ENCODE peak calls at places on chromosomes 7 and 10, in four cellular contexts. One of them, this sample, is unnamed.

GRCh38 chr10:4830546-4830945 is 4.5 kb downstream of the AKR1E2 start:
- DNase-seq in GM06990: no peak
- DNase-seq in AG10803: no peak
- DNase-seq in lower lobe of right lung: no peak
- DNase-seq in this sample: no peak

GRCh38 chr7:110204527-110204926 is 886.4 kb upstream of the LRRN3 start:
- DNase-seq in GM06990: no peak
- DNase-seq in lower lobe of right lung: no peak
- DNase-seq in AG10803: no peak
- DNase-seq in this sample: peak; percentile 0

GRCh38 chr10:126215767-126216166 is 172.5 kb downstream of the ADAM12 start:
- DNase-seq in lower lobe of right lung: no peak
- DNase-seq in AG10803: peak; percentile 62
- DNase-seq in GM06990: no peak
- DNase-seq in this sample: peak; percentile 15

GRCh38 chr7:66152538-66153191 is 38.0 kb downstream of the CRCP start:
- DNase-seq in lower lobe of right lung: no peak
- DNase-seq in GM06990: no peak
- DNase-seq in AG10803: peak; percentile 48
- DNase-seq in this sample: no peak

GRCh38 chr7:148079681-148080080 is 510.9 kb upstream of the C7orf33 start:
- DNase-seq in AG10803: no peak
- DNase-seq in GM06990: no peak
- DNase-seq in lower lobe of right lung: no peak
- DNase-seq in this sample: no peak

GRCh38 chr10:46220187-46220586 is 66.6 kb upstream of the ANTXRL start:
- DNase-seq in GM06990: no peak
- DNase-seq in lower lobe of right lung: no peak
- DNase-seq in AG10803: no peak
- DNase-seq in this sample: no peak

GRCh38 chr7:80699656-80700318 is 61.3 kb downstream of the CD36 start:
- DNase-seq in lower lobe of right lung: no peak
- DNase-seq in GM06990: no peak
- DNase-seq in AG10803: no peak
- DNase-seq in this sample: peak; percentile 53

GRCh38 chr10:111551001-111551400 is 474.2 kb downstream of the ADRA2A start:
- DNase-seq in lower lobe of right lung: no peak
- DNase-seq in GM06990: no peak
- DNase-seq in AG10803: peak; percentile 71
- DNase-seq in this sample: no peak

GRCh38 chr10:106424076-106424475 is 740.4 kb downstream of the SORCS1 start:
- DNase-seq in lower lobe of right lung: no peak
- DNase-seq in AG10803: peak; percentile 96
- DNase-seq in GM06990: no peak
- DNase-seq in this sample: peak; percentile 92

GRCh38 chr10:24196426-24197039 is 12.4 kb upstream of the KIAA1217 start:
- DNase-seq in AG10803: peak; percentile 58
- DNase-seq in lower lobe of right lung: peak; percentile 70
- DNase-seq in GM06990: peak; percentile 7
- DNase-seq in this sample: peak; percentile 31

GRCh38 chr10:102523250-102524029 is 19.7 kb downstream of the SUFU start:
- DNase-seq in GM06990: no peak
- DNase-seq in lower lobe of right lung: no peak
- DNase-seq in AG10803: peak; percentile 64
- DNase-seq in this sample: peak; percentile 67

GRCh38 chr10:96666738-96667137 is 53.6 kb downstream of the PIK3AP1 start:
- DNase-seq in GM06990: no peak
- DNase-seq in AG10803: no peak
- DNase-seq in lower lobe of right lung: no peak
- DNase-seq in this sample: no peak

GRCh38 chr7:137325927-137326326 is 17.6 kb downstream of the PTN start:
- DNase-seq in lower lobe of right lung: no peak
- DNase-seq in AG10803: no peak
- DNase-seq in GM06990: no peak
- DNase-seq in this sample: peak; percentile 57

GRCh38 chr7:106652092-106652491 is 8.9 kb downstream of the CCDC71L start:
- DNase-seq in lower lobe of right lung: no peak
- DNase-seq in AG10803: no peak
- DNase-seq in GM06990: no peak
- DNase-seq in this sample: no peak

GRCh38 chr7:26198133-26198780 is 2.3 kb downstream of the HNRNPA2B1 start:
- DNase-seq in AG10803: peak; percentile 37
- DNase-seq in lower lobe of right lung: no peak
- DNase-seq in GM06990: no peak
- DNase-seq in this sample: no peak

GRCh38 chr7:48130658-48131108 is 40.6 kb upstream of the ABCA13 start:
- DNase-seq in GM06990: peak; percentile 28
- DNase-seq in AG10803: peak; percentile 80
- DNase-seq in lower lobe of right lung: no peak
- DNase-seq in this sample: no peak

GRCh38 chr7:70520604-70521003 is 611.3 kb upstream of the GALNT17 start:
- DNase-seq in AG10803: peak; percentile 57
- DNase-seq in lower lobe of right lung: no peak
- DNase-seq in GM06990: no peak
- DNase-seq in this sample: no peak

GRCh38 chr10:60305394-60305892 is 84.2 kb downstream of the ANK3 start:
- DNase-seq in lower lobe of right lung: no peak
- DNase-seq in AG10803: no peak
- DNase-seq in GM06990: no peak
- DNase-seq in this sample: peak; percentile 57

GRCh38 chr7:25025218-25025671 is 45.3 kb upstream of the OSBPL3 start:
- DNase-seq in lower lobe of right lung: no peak
- DNase-seq in GM06990: no peak
- DNase-seq in AG10803: peak; percentile 87
- DNase-seq in this sample: peak; percentile 90

GRCh38 chr7:137832382-137832781 is 14.4 kb downstream of the DGKI start:
- DNase-seq in lower lobe of right lung: no peak
- DNase-seq in GM06990: no peak
- DNase-seq in AG10803: no peak
- DNase-seq in this sample: no peak

GRCh38 chr7:36391436-36392198 is 2.0 kb downstream of the ANLN start:
- DNase-seq in lower lobe of right lung: no peak
- DNase-seq in GM06990: peak; percentile 30
- DNase-seq in AG10803: no peak
- DNase-seq in this sample: no peak

GRCh38 chr10:44967596-44967995 is 8.0 kb downstream of the RASSF4 start:
- DNase-seq in GM06990: no peak
- DNase-seq in AG10803: no peak
- DNase-seq in lower lobe of right lung: no peak
- DNase-seq in this sample: no peak

GRCh38 chr7:134804351-134804750 is 24.9 kb downstream of the CALD1 start:
- DNase-seq in AG10803: peak; percentile 64
- DNase-seq in GM06990: no peak
- DNase-seq in lower lobe of right lung: no peak
- DNase-seq in this sample: peak; percentile 71

GRCh38 chr7:123871998-123872867 is 27.3 kb downstream of the HYAL4 start:
- DNase-seq in lower lobe of right lung: no peak
- DNase-seq in AG10803: peak; percentile 28
- DNase-seq in GM06990: no peak
- DNase-seq in this sample: peak; percentile 23

GRCh38 chr7:134777908-134778580 is 1.4 kb upstream of the CALD1 start:
- DNase-seq in AG10803: peak; percentile 69
- DNase-seq in GM06990: no peak
- DNase-seq in lower lobe of right lung: no peak
- DNase-seq in this sample: peak; percentile 51

GRCh38 chr7:29091722-29092121 is 54.6 kb downstream of the CPVL start:
- DNase-seq in GM06990: peak; percentile 45
- DNase-seq in AG10803: no peak
- DNase-seq in lower lobe of right lung: no peak
- DNase-seq in this sample: peak; percentile 32

GRCh38 chr10:123348721-123349120 is 194.5 kb downstream of the BUB3 start:
- DNase-seq in AG10803: no peak
- DNase-seq in GM06990: no peak
- DNase-seq in lower lobe of right lung: no peak
- DNase-seq in this sample: no peak

GRCh38 chr7:25619963-25620799 is 391.9 kb upstream of the NPVF start:
- DNase-seq in lower lobe of right lung: no peak
- DNase-seq in AG10803: no peak
- DNase-seq in GM06990: no peak
- DNase-seq in this sample: no peak

GRCh38 chr7:108000875-108001758 is 1.8 kb downstream of the LAMB1 start:
- DNase-seq in lower lobe of right lung: peak; percentile 51
- DNase-seq in AG10803: no peak
- DNase-seq in GM06990: no peak
- DNase-seq in this sample: peak; percentile 63

GRCh38 chr10:131047501-131047900 is 264.0 kb downstream of the TCERG1L start:
- DNase-seq in lower lobe of right lung: no peak
- DNase-seq in GM06990: no peak
- DNase-seq in AG10803: no peak
- DNase-seq in this sample: no peak

GRCh38 chr10:101974091-101974799 is 81.7 kb downstream of the ARMH3 start:
- DNase-seq in lower lobe of right lung: no peak
- DNase-seq in AG10803: peak; percentile 30
- DNase-seq in GM06990: no peak
- DNase-seq in this sample: peak; percentile 23

GRCh38 chr10:12790270-12790669 is 211.2 kb downstream of the CCDC3 start:
- DNase-seq in GM06990: no peak
- DNase-seq in lower lobe of right lung: no peak
- DNase-seq in AG10803: no peak
- DNase-seq in this sample: no peak

GRCh38 chr7:140260338-140260737 is 83.6 kb upstream of the KDM7A start:
- DNase-seq in GM06990: no peak
- DNase-seq in AG10803: no peak
- DNase-seq in lower lobe of right lung: no peak
- DNase-seq in this sample: no peak

GRCh38 chr7:98399462-98399861 is 1.4 kb downstream of the BAIAP2L1 start:
- DNase-seq in GM06990: no peak
- DNase-seq in lower lobe of right lung: no peak
- DNase-seq in AG10803: peak; percentile 53
- DNase-seq in this sample: peak; percentile 16
- H3K4me3 ChIP-seq in GM06990: peak overlapping the region; percentile 92
- H3K4me3 ChIP-seq in lower lobe of right lung: peak overlapping the region; percentile 48
- H3K4me3 ChIP-seq in AG10803: peak overlapping the region; percentile 76
- H3K4me3 ChIP-seq in this sample: peak overlapping the region; percentile 62

GRCh38 chr7:4845740-4846142 is 16.1 kb downstream of the PAPOLB start:
- DNase-seq in lower lobe of right lung: no peak
- DNase-seq in AG10803: peak; percentile 5
- DNase-seq in GM06990: no peak
- DNase-seq in this sample: no peak
- TF ChIP-seq CTCF in lower lobe of right lung: peak; percentile 17
- TF ChIP-seq CTCF in AG10803: peak; percentile 17
- TF ChIP-seq CTCF in GM06990: no peak
- TF ChIP-seq CTCF in this sample: peak; percentile 8

GRCh38 chr7:121369462-121369861 is 26.6 kb downstream of the FAM3C start:
- DNase-seq in AG10803: peak; percentile 42
- DNase-seq in lower lobe of right lung: no peak
- DNase-seq in GM06990: no peak
- DNase-seq in this sample: peak; percentile 69
- H3K4me3 ChIP-seq in AG10803: no peak overlapping the region
- H3K4me3 ChIP-seq in lower lobe of right lung: no peak overlapping the region
- H3K4me3 ChIP-seq in GM06990: no peak overlapping the region
- H3K4me3 ChIP-seq in this sample: no peak overlapping the region

DNA sequence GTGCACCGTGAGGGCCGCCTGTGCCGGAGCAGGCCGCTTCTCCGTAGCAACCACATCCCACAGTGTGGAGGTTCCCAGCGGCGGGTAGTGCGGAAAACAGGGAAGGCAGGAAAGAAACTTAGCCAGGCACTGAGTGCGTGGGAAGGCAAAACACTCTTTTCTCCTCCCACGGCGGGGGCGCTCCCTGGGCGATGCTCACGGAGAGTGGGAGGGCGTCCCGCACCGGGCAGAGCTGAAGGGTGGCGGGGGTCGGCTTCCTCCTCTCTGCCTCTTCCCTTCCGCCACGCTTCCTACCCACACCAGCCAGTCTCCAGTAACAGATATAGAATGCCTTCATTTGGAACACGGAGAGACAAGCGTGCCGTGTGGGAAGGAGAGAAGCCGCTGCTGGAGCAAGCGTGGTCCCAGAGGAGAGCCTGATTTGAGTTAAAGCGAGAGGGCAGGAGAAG is 252.5 kb downstream of the PAXIP1 start:
- DNase-seq in AG10803: no peak
- DNase-seq in GM06990: no peak
- DNase-seq in lower lobe of right lung: no peak
- DNase-seq in this sample: no peak
- TF ChIP-seq CTCF in AG10803: no peak
- TF ChIP-seq CTCF in GM06990: no peak
- TF ChIP-seq CTCF in lower lobe of right lung: no peak
- TF ChIP-seq CTCF in this sample: no peak

DNA sequence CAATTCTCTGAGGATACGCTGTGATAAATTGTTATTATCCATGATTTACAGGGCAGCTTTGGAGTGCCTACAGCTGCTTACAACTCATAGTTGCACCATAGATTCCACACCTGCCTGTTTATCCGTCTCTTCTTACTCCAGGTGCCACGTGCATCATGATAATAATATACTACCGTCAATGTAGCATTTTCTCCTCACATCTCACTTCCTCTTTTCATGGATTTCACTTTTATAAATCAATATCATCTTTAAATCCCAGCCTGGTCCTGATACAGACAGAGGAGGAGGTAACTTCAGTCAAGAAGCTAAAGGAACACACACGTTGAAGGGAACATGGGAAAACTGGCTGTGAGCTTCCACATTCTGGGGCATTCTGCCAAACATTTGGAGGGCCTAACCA is 2.5 kb downstream of the CH25H start:
- DNase-seq in GM06990: no peak
- DNase-seq in lower lobe of right lung: no peak
- DNase-seq in AG10803: no peak
- DNase-seq in this sample: no peak
- H3K4me3 ChIP-seq in GM06990: no peak overlapping the region
- H3K4me3 ChIP-seq in lower lobe of right lung: no peak overlapping the region
- H3K4me3 ChIP-seq in AG10803: no peak overlapping the region
- H3K4me3 ChIP-seq in this sample: no peak overlapping the region

GRCh38 chr10:124975977-124976514 is 34.1 kb downstream of the ZRANB1 start:
- DNase-seq in lower lobe of right lung: no peak
- DNase-seq in AG10803: no peak
- DNase-seq in GM06990: no peak
- DNase-seq in this sample: no peak

GRCh38 chr10:124967255-124967654 is 25.3 kb downstream of the ZRANB1 start:
- DNase-seq in GM06990: no peak
- DNase-seq in AG10803: no peak
- DNase-seq in lower lobe of right lung: no peak
- DNase-seq in this sample: no peak

GRCh38 chr10:124974131-124974530 is 32.2 kb downstream of the ZRANB1 start:
- DNase-seq in AG10803: no peak
- DNase-seq in lower lobe of right lung: no peak
- DNase-seq in GM06990: no peak
- DNase-seq in this sample: no peak

GRCh38 chr10:124972637-124973036 is 30.7 kb downstream of the ZRANB1 start:
- DNase-seq in GM06990: no peak
- DNase-seq in lower lobe of right lung: no peak
- DNase-seq in AG10803: no peak
- DNase-seq in this sample: no peak

DNA sequence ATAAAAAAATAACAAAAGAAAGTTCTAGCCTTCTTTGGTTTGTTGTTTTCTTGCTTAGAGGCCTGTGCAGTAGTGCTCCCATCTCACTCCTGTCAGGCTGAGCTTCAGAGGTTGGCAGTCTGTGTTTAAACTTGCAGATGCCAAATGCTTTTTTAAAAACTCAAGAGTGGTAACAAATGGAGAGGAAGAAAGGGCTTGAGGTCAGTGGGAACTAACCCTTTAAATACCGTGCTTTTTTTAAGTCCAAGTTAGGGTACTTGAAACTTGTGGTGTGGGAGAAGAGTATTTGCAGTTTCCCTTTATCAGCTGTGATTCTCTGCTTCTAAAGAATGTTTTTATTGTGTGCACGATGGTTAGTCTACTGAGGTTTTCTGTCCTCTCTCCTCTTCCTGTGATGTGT is 29.4 kb downstream of the ZRANB1 start:
- DNase-seq in AG10803: no peak
- DNase-seq in lower lobe of right lung: no peak
- DNase-seq in GM06990: no peak
- DNase-seq in this sample: no peak
- TF ChIP-seq CTCF in AG10803: no peak
- TF ChIP-seq CTCF in lower lobe of right lung: no peak
- TF ChIP-seq CTCF in GM06990: no peak
- TF ChIP-seq CTCF in this sample: no peak